ENCODE peak calls at places on chromosomes 16 and 17, in eight cellular contexts. Z is brain microvascular endothelial cell; M is AG09309; G is progenitor cell of endocrine pancreas; X is cardiac fibroblast; C is activated CD8-positive, alpha-beta T cell treated with anti-CD3 and anti-CD28 coated beads for 36 hours; A is ascending aorta; Q is breast epithelium. R is an unnamed sample.

GRCh38 chr16:67967183-67967955 is 1.1 kb downstream of the SLC12A4 start:
- DNase-seq in X (no peak), A (no peak), M (no peak), C (peak), Q (no peak), Z (peak), G (no peak), R (no peak)

GRCh38 chr17:74045608-74046007 is 157.9 kb upstream of the RPL38 start:
- DNase-seq in G (no peak), Q (no peak), X (no peak), Z (no peak), A (no peak), M (no peak), C (no peak), R (no peak)

GRCh38 chr16:13961099-13961811 is 41.3 kb downstream of the ERCC4 start:
- DNase-seq in M (no peak), Q (no peak), C (no peak), G (no peak), A (no peak), X (peak), Z (peak), R (no peak)

GRCh38 chr17:74930535-74931036 is 5.1 kb upstream of the OTOP3 start:
- DNase-seq in Z (no peak), X (no peak), Q (no peak), A (no peak), M (no peak), C (no peak), G (no peak), R (no peak)

GRCh38 chr17:19448341-19449268 is 37.6 kb downstream of the RNF112 start:
- DNase-seq in Q (peak), X (peak), Z (peak), G (no peak), A (no peak), C (no peak), M (peak), R (no peak)

GRCh38 chr16:77117687-77118086 is 73.3 kb upstream of the MON1B start:
- DNase-seq in X (no peak), Z (no peak), C (no peak), A (no peak), M (no peak), Q (no peak), G (no peak), R (no peak)

GRCh38 chr17:28828294-28829040 is 14.1 kb downstream of the FAM222B start:
- DNase-seq in Q (peak), A (no peak), X (no peak), C (no peak), M (peak), G (no peak), Z (peak), R (no peak)

GRCh38 chr16:23410176-23410575 is 42.8 kb downstream of the COG7 start:
- DNase-seq in Q (peak), M (no peak), C (no peak), A (no peak), G (no peak), X (no peak), Z (no peak), R (no peak)

GRCh38 chr17:50461550-50462132 is 7.0 kb downstream of the CHAD start:
- DNase-seq in Z (no peak), M (no peak), A (no peak), G (no peak), X (no peak), Q (no peak), C (no peak), R (no peak)

GRCh38 chr17:36195474-36196098 is 972 bp downstream of the CCL3L1 start:
- DNase-seq in C (no peak), G (no peak), M (no peak), Q (no peak), Z (no peak), A (no peak), X (no peak), R (no peak)

GRCh38 chr16:56792960-56793359 is 63.0 kb downstream of the NUP93 start:
- DNase-seq in A (no peak), M (no peak), Q (no peak), G (no peak), X (no peak), C (no peak), Z (no peak), R (no peak)

GRCh38 chr17:79905832-79906231 is 66.6 kb upstream of the CBX4 start:
- DNase-seq in C (no peak), Z (peak), Q (no peak), M (no peak), A (no peak), G (no peak), X (no peak), R (no peak)

GRCh38 chr17:79850571-79851460 is 11.6 kb upstream of the CBX4 start:
- DNase-seq in C (peak), Q (no peak), X (no peak), M (no peak), A (no peak), G (no peak), Z (peak), R (no peak)

GRCh38 chr17:50266384-50267073 is 7.7 kb upstream of the TMEM92 start:
- DNase-seq in Z (peak), A (no peak), M (peak), C (no peak), G (no peak), Q (peak), X (peak), R (peak)

GRCh38 chr16:78607465-78607864 is 508.0 kb downstream of the WWOX start:
- DNase-seq in Q (no peak), X (peak), Z (no peak), C (no peak), G (no peak), M (no peak), A (no peak), R (no peak)

GRCh38 chr17:40168262-40168832 is 8.9 kb upstream of the RAPGEFL1 start:
- DNase-seq in Z (peak), Q (peak), A (no peak), C (peak), G (no peak), X (peak), M (peak), R (peak)

GRCh38 chr17:76612977-76613851 is 27.6 kb upstream of the ST6GALNAC2 start:
- DNase-seq in Q (peak), Z (no peak), A (no peak), C (no peak), M (no peak), X (no peak), G (no peak), R (peak)

GRCh38 chr16:66528294-66528693 is 21.6 kb downstream of the TK2 start:
- DNase-seq in X (no peak), Q (no peak), C (no peak), G (no peak), A (no peak), Z (no peak), M (no peak), R (no peak)

GRCh38 chr17:68346448-68346847 is 55.2 kb downstream of the ARSG start:
- DNase-seq in M (no peak), X (no peak), Z (no peak), Q (no peak), C (peak), G (no peak), A (peak), R (peak)

GRCh38 chr16:51705142-51705541 is 554.1 kb upstream of the SALL1 start:
- DNase-seq in A (no peak), Z (no peak), G (no peak), Q (no peak), X (no peak), C (no peak), M (no peak), R (no peak)

GRCh38 chr17:76547183-76547641 is 7.4 kb downstream of the PRCD start:
- DNase-seq in Z (peak), M (no peak), X (peak), Q (no peak), A (no peak), G (peak), C (peak), R (peak)

GRCh38 chr16:694187-694862 is 4.1 kb upstream of the WDR24 start:
- DNase-seq in M (no peak), C (peak), Z (no peak), X (no peak), G (no peak), A (no peak), Q (no peak), R (no peak)

GRCh38 chr16:15404792-15405191 is 9.2 kb downstream of the MPV17L start:
- DNase-seq in A (no peak), G (no peak), M (no peak), Q (peak), X (peak), C (no peak), Z (no peak), R (no peak)

GRCh38 chr17:17737938-17738894 is 57.0 kb downstream of the RAI1 start:
- DNase-seq in C (no peak), Q (peak), Z (no peak), M (no peak), G (no peak), A (no peak), X (peak), R (no peak)

GRCh38 chr16:65285128-65286120 is 163.6 kb upstream of the CDH11 start:
- DNase-seq in G (no peak), A (no peak), X (peak), M (no peak), C (no peak), Q (no peak), Z (peak), R (no peak)

GRCh38 chr17:58172369-58173071 is 5.7 kb downstream of the OR4D2 start:
- DNase-seq in X (peak), Z (peak), Q (no peak), A (no peak), M (no peak), G (no peak), C (peak), R (peak)

GRCh38 chr16:31094088-31094423 is 541 bp downstream of the VKORC1 start:
- DNase-seq in G (no peak), Q (no peak), X (no peak), M (no peak), Z (no peak), C (no peak), A (no peak), R (no peak)

GRCh38 chr17:6669479-6670212 is 18.1 kb downstream of the C17orf100 start:
- DNase-seq in Z (no peak), M (no peak), C (no peak), A (no peak), X (no peak), Q (no peak), G (no peak), R (no peak)

GRCh38 chr16:71441348-71441781 is 489 bp downstream of the TLE7 start:
- DNase-seq in G (no peak), Q (no peak), X (no peak), M (no peak), Z (no peak), C (peak), A (no peak), R (no peak)

GRCh38 chr17:44899074-44899782 is at the start of gene EFTUD2:
- DNase-seq in Q (peak), G (peak), Z (peak), M (peak), A (peak), X (peak), C (peak), R (peak)

DNA sequence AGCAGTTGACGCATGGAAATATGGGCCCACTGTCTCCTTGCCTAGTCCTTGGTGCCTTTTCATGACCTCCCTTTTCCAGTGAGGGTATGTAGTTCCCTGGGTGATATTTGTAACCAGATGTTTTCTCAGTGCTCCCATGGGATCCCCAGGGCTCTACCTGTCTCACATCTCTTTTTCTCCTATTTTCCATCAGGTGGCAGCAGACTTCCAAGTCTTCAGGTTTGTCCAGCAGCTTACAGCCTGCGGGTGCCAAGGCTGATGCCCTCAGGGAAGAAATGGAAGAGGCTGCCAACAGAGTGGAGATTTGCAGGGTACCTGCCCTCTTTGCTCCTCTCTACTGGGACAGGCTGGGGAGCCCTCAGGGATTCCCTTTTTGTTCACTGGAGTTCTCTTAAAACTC is 89.1 kb downstream of the ELAC2 start:
- DNase-seq in Z (no peak), M (no peak), A (no peak), X (no peak), C (no peak), G (no peak), Q (no peak), R (no peak)
- TF ChIP-seq CTCF in Z (peak), M (peak), A (no peak), X (no peak), C (no peak), G (peak), Q (no peak), R (peak)

GRCh38 chr16:3549906-3550305 is 27.3 kb downstream of the NLRC3 start:
- DNase-seq in M (no peak), A (no peak), X (no peak), G (no peak), Z (no peak), Q (no peak), C (no peak), R (no peak)
- TF ChIP-seq CTCF in M (no peak), A (no peak), X (no peak), G (no peak), Z (no peak), Q (no peak), C (no peak), R (no peak)

DNA sequence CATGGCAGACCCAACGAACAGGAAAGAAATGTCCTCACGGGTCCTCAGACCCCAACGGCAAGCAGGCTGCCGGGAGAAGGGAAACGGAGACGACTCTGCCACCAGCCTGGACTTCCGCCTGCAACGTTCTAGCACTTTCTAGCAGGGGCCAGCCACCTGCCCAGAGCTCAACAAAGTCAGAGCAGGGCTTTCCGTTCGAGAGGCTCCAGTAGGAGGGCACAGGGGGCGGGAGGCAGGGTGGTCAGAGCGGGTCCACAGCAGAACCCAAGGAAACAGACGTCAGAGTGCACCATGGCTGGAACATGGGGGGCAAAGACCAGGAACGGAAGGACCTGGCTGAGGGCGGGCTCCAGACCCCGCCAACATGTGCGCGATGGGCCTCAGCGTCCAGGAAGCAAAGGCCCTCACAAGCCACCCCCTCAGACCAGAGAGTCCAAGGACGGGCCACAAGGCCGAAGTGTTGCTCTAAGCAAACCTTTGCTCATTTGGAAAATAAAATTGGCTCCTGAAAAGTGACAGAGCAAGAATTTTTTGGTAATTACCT is 29.4 kb upstream of the C16orf95 start:
- DNase-seq in A (no peak), M (no peak), Z (no peak), G (no peak), X (no peak), C (no peak), Q (no peak), R (no peak)
- TF ChIP-seq CTCF in A (no peak), M (no peak), Z (no peak), G (no peak), X (no peak), C (no peak), Q (no peak), R (no peak)

DNA sequence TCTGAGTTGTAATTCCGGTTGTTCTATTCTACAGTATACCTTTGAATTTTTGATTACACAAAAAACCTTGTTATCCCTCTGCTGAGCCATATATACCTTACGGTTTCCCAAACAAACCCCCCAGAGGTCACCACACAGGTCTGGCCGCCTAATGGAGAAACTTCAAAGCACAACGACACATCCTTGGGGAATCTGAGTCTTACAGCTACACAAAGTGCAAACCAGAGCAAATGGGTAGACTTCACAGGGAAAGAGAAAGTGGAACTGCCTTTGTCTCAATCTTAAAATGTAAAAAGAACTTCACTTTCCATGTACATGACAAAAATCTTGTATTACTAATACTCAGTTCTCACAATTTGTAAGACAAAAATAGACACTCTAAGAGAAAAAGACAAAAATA is 2.7 kb downstream of the FBXO31 start:
- DNase-seq in G (no peak), A (no peak), Q (no peak), X (peak), M (no peak), Z (no peak), C (no peak), R (no peak)
- TF ChIP-seq CTCF in G (no peak), A (no peak), Q (no peak), X (peak), M (no peak), Z (peak), C (no peak), R (no peak)

DNA sequence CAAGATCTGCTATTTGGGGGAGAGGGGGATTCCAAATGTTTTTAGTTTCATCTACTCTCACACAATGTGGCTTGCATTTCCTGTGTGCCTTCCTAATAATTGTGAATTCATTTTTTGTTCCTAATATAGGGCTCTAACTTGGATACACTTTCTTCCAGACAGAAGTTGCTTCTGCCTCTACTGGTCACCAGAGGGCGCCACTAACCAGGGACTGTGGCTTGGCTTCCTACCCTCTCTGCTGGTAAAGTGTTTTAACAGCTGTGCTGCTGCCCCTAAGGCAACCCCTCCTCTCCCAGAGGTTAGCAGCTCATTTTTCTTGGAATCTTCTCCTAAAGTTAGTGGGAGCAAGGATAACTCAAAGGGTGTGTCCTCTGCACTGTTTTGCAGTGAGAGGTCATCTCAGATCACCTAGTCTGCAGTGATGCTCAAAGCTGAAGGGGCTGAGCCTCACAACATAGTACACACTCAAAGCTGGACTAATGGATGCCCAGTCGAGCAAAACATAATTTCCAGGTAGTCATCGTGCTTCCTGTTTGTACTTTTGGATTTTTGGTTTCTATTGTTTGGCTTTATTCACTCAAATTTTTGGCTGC is 5.0 kb upstream of the PRSS54 start:
- DNase-seq in Q (no peak), Z (no peak), A (no peak), C (peak), X (peak), M (no peak), G (no peak), R (no peak)
- TF ChIP-seq CTCF in Q (no peak), Z (peak), A (no peak), C (peak), X (peak), M (peak), G (peak), R (peak)

DNA sequence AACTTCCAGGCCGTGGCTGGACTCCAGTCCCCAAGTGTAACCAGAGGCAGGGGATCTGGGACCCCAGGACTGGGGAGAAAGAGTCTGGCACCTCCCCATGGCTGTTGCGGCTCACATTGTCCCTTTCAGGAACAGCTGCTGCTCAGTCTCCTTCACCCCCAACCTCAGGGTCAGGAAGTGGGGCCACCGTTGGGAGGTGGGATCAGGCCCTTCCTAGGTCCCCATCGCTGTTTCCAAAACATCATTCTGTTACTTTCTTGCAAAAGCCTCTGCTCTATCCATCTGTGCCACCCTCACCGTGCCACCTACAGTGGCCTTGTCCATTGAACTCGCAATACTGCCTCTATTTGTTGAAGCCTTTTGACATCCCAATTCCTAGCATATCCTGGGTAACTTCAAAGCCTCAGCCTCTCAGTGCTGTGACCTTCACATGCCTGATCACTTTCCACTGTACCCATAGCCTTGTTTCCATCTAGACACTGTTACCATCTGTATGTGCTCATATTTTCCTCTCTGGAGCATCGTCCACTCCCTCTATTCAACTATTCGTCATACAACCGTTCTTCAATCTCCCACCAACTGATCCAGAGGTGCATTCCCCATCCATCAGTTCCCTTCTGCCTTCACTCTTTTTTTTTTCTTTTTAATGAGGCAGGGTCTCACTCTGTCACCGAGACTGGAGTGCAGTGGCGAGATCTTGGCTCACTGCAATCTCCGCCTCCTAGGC is 15.0 kb upstream of the SRCIN1 start:
- DNase-seq in X (no peak), Z (no peak), M (no peak), Q (no peak), C (no peak), G (no peak), A (no peak), R (no peak)
- TF ChIP-seq CTCF in X (no peak), Z (no peak), M (no peak), Q (no peak), C (no peak), G (no peak), A (no peak), R (no peak)

DNA sequence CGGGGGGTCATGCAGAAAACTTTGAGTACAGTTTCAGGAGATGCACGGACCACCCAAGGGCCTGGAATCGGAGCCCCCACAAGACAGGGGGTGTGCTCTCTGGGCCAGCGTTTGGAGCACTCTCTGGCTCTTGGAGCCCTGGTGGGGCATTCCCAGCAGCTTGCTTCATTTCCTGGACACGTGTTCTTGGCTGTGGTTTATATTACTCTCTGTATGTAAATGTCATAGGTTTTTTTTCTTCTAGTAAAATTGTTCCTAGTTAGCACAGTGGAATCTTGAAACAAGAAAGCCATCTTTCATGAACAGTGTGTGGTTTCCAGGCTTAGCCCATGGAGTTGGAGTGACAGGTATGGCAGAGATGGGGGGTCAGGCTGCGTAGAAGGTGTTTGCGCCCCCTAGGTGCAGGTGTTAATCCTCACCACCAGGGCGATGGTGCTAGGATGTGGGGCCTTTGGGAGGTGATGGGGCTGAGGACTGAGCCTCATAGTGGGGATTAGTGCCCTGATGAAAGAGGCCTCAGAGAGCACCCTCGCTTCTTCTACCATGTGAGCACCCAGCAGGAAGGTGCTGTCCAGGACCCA is 79.8 kb downstream of the JPH3 start:
- DNase-seq in Q (no peak), G (no peak), C (peak), A (no peak), Z (peak), X (peak), M (peak), R (no peak)
- TF ChIP-seq CTCF in Q (no peak), G (peak), C (no peak), A (no peak), Z (peak), X (peak), M (peak), R (no peak)

R was measured in GM13976.